ENCODE peak calls at places on chromosomes 13 and 19, in four cellular contexts. M, A, C and N are unnamed samples.

GRCh38 chr19:33175886-33176669 is 18.1 kb upstream of the LRP3 start:
- ATAC-seq in M (no peak), A (peak), C (peak), N (no peak)

GRCh38 chr19:39093761-39094160 is 9.6 kb downstream of the ACP7 start:
- ATAC-seq in M (no peak), A (no peak), C (no peak), N (no peak)

GRCh38 chr19:33804021-33804799 is 7.5 kb downstream of the KCTD15 start:
- ATAC-seq in M (no peak), A (peak), C (peak), N (no peak)

GRCh38 chr13:113669871-113670341 is 2.9 kb downstream of the GRK1 start:
- ATAC-seq in M (no peak), A (no peak), C (no peak), N (no peak)

GRCh38 chr13:98328511-98328910 is 151.4 kb upstream of the RNF113B start:
- ATAC-seq in M (no peak), A (no peak), C (no peak), N (no peak)

GRCh38 chr19:18557474-18558201 is at the start of gene KXD1:
- ATAC-seq in M (peak), A (peak), C (peak), N (peak)

GRCh38 chr19:6773323-6773931 is 919 bp downstream of the VAV1 start:
- ATAC-seq in M (peak), A (no peak), C (peak), N (peak)

GRCh38 chr13:93957371-93957770 is 522.1 kb downstream of the DCT start:
- ATAC-seq in M (no peak), A (no peak), C (no peak), N (no peak)

GRCh38 chr19:19115954-19116353 is 22.3 kb downstream of the TMEM161A start:
- ATAC-seq in M (peak), A (peak), C (peak), N (peak)